ENCODE peak calls at places on chromosomes 2 and 18, in seven cellular contexts. Q is cardiac muscle cell; B is IMR-90; D is hepatocyte; U is CD8-positive, alpha-beta memory T cell; T is body of pancreas; W is OCI-LY7. H is an unnamed sample.

GRCh38 chr2:112690853-112691390 is 29.9 kb upstream of the NT5DC4 start:
- DNase-seq in T (peak; percentile 69), U (peak; percentile 52), W (peak; percentile 76), Q (peak; percentile 70), B (peak; percentile 59), D (peak; percentile 61), H (peak; percentile 44)

GRCh38 chr2:128270306-128271185 is 48.1 kb downstream of the HS6ST1 start:
- DNase-seq in U (no peak), B (no peak), T (no peak), W (no peak), Q (no peak), D (peak; percentile 6), H (no peak)

GRCh38 chr18:63890226-63890949 is 2.9 kb downstream of the SERPINB2 start:
- DNase-seq in B (no peak), W (no peak), D (no peak), Q (no peak), U (no peak), T (no peak), H (no peak)

GRCh38 chr18:27673861-27674260 is 488.8 kb upstream of the CHST9 start:
- DNase-seq in Q (no peak), W (no peak), D (no peak), U (no peak), B (no peak), T (no peak), H (no peak)

GRCh38 chr2:158518083-158518482 is 61.3 kb downstream of the PKP4 start:
- DNase-seq in B (peak; percentile 37), D (no peak), W (no peak), Q (peak; percentile 71), T (no peak), U (no peak), H (no peak)

GRCh38 chr2:39114771-39115170 is 6.1 kb downstream of the SOS1 start:
- DNase-seq in Q (peak; percentile 36), T (no peak), W (no peak), U (no peak), B (peak; percentile 66), D (no peak), H (no peak)

GRCh38 chr18:2906522-2907458 is 60.0 kb downstream of the EMILIN2 start:
- DNase-seq in D (peak; percentile 71), U (peak; percentile 43), Q (peak; percentile 40), B (no peak), W (peak; percentile 23), T (peak; percentile 38), H (peak; percentile 57)

GRCh38 chr2:6392966-6393365 is 472.7 kb downstream of the CMPK2 start:
- DNase-seq in T (no peak), B (no peak), U (no peak), D (no peak), Q (no peak), W (no peak), H (no peak)

GRCh38 chr2:160228141-160228963 is 28.3 kb upstream of the ITGB6 start:
- DNase-seq in B (peak; percentile 87), W (no peak), U (no peak), Q (peak; percentile 76), D (peak; percentile 69), T (no peak), H (no peak)

GRCh38 chr18:55314031-55314430 is 274.0 kb downstream of the TCF4 start:
- DNase-seq in T (no peak), B (no peak), W (no peak), D (no peak), Q (no peak), U (no peak), H (no peak)

GRCh38 chr18:22604390-22604985 is 186.8 kb upstream of the CTAGE1 start:
- DNase-seq in T (peak; percentile 26), D (no peak), Q (peak; percentile 90), W (no peak), B (peak; percentile 36), U (no peak), H (no peak)

GRCh38 chr2:185979546-185980071 is 241.0 kb downstream of the FSIP2 start:
- DNase-seq in B (no peak), D (no peak), W (no peak), Q (no peak), U (no peak), T (no peak), H (no peak)

GRCh38 chr2:133602538-133602937 is 34.3 kb upstream of the NCKAP5 start:
- DNase-seq in D (no peak), W (no peak), T (no peak), B (no peak), U (no peak), Q (no peak), H (no peak)

GRCh38 chr2:133606616-133607015 is 38.4 kb upstream of the NCKAP5 start:
- DNase-seq in U (no peak), B (no peak), W (no peak), Q (no peak), T (no peak), D (no peak), H (no peak)

GRCh38 chr2:133607679-133608078 is 39.4 kb upstream of the NCKAP5 start:
- DNase-seq in U (no peak), T (no peak), W (no peak), D (no peak), B (peak; percentile 95), Q (no peak), H (no peak)

GRCh38 chr2:133603109-133603508 is 34.8 kb upstream of the NCKAP5 start:
- DNase-seq in W (no peak), D (no peak), T (no peak), U (no peak), Q (no peak), B (no peak), H (no peak)

DNA sequence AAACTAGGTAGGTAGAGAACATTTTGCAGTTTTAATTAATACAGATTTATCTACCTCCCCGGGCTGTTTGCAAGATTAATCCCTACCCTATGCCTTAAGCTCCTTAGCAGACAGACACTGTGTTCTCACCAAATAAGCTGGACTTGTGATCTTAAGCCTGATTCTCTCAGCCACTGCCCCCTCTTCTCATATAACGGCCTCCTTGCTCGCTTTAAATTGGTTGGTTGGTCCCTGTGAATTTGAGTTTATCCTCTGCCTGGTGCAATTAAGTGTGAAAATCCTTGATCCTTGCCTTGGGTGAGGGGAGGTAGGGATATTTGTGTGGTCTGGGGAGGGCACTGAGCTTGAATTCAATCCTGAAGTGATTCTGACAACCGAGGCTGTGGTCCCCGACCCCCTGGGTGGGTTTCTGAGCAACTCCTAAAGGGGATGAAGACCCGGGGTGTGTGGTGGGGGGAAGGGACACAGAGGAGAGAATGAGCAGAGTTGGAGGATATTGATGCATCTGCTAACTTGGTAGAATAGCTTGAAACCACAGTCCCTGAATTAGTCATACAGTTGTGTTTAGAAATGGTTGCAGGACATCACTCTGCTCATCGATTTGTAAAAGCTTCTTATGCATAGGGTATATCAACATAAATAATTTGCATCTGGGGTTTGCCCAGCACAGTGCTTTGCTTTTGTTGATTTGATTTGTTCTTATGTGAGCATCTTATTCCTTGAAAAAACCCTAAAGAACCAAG is 36.9 kb upstream of the NCKAP5 start:
- DNase-seq in T (no peak), B (peak; percentile 72), D (no peak), Q (no peak), W (no peak), U (no peak), H (no peak)
- H3K4me3 ChIP-seq in T (no peak overlapping the region), B (no peak overlapping the region), D (no peak overlapping the region), Q (no peak overlapping the region), W (no peak overlapping the region), U (no peak overlapping the region), H (no peak overlapping the region)

GRCh38 chr2:237319887-237320286 is 94.1 kb downstream of the COL6A3 start:
- DNase-seq in U (no peak), Q (no peak), B (no peak), D (no peak), W (no peak), T (no peak), H (no peak)
- H3K4me1 ChIP-seq in U (no peaks in the 10 kb centered on the region), Q (peaks cover 10% of the 10 kb centered on the region), B (peaks cover 24% of the 10 kb centered on the region), D (peaks cover 34% of the 10 kb centered on the region), W (no peaks in the 10 kb centered on the region), T (peaks cover 17% of the 10 kb centered on the region), H (no peaks in the 10 kb centered on the region)

GRCh38 chr2:201149064-201149820 is 33.3 kb downstream of the CFLAR start:
- DNase-seq in D (peak; percentile 72), Q (peak; percentile 86), B (peak; percentile 96), T (no peak), U (no peak), W (no peak), H (no peak)
- H3K4me3 ChIP-seq in D (no peak overlapping the region), Q (no peak overlapping the region), B (no peak overlapping the region), T (no peak overlapping the region), U (no peak overlapping the region), W (no peak overlapping the region), H (no peak overlapping the region)

GRCh38 chr2:43455735-43456642 is 139.8 kb downstream of the THADA start:
- DNase-seq in Q (peak; percentile 83), U (no peak), W (no peak), T (no peak), B (peak; percentile 75), D (peak; percentile 30), H (no peak)
- H3K4me1 ChIP-seq in Q (peaks cover 12% of the 10 kb centered on the region), U (no peaks in the 10 kb centered on the region), W (no peaks in the 10 kb centered on the region), T (no peaks in the 10 kb centered on the region), B (peaks cover 19% of the 10 kb centered on the region), D (peaks cover 7% of the 10 kb centered on the region), H (no peaks in the 10 kb centered on the region)

DNA sequence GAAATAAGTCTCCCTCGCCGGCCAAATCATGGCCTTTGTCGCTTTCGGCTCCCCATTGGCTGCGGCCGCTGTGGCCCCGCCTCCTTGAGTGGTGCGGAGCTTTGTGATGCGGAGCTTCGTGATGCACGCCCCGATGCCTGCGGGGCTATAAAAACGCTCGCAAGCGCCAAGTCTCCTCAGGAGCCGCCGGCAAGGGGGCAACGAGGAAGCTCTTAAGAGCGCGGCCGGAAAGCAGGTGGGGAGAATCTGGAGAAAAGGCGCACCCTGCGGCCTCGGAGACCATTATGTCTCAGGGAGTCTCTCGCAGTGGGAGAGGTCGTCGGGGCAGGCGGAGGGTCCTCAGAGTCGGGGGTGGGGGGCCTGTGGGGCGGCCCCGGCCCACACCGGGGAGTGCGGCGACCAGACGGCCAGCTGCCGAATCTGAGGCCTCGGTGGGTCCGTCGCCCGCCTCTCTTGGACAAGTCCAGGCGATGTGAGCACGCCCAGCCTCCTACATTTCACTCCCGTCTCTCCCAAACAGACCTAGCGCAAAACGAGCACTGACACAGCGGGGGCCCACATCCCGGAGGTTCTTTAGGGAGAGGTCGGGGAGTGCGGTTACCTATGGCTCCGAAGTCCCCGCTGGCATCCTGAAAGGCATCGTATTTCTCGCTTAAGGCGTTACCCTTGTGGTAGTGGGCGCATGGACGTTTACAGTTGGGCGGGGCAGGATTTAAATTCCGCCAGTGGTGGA is at the start of gene CABYR:
- DNase-seq in T (peak; percentile 55), Q (peak; percentile 88), B (peak; percentile 86), U (peak; percentile 71), D (peak; percentile 90), W (peak; percentile 6), H (peak; percentile 71)
- H3K4me3 ChIP-seq in T (peak within 1 kb of the TSS; percentile 34), Q (peak within 1 kb of the TSS; percentile 33), B (peak within 1 kb of the TSS; percentile 47), U (peak within 1 kb of the TSS; percentile 57), D (peak within 1 kb of the TSS; percentile 39), W (peak within 1 kb of the TSS; percentile 14), H (peak within 1 kb of the TSS; percentile 83)

GRCh38 chr2:65063426-65063825 is 7.2 kb downstream of the CEP68 start:
- DNase-seq in D (no peak), W (no peak), T (no peak), U (no peak), Q (peak; percentile 66), B (no peak), H (no peak)

GRCh38 chr2:65059071-65059470 is 2.9 kb downstream of the CEP68 start:
- DNase-seq in T (no peak), W (no peak), Q (no peak), U (no peak), B (no peak), D (no peak), H (no peak)

GRCh38 chr2:65062843-65063242 is 6.6 kb downstream of the CEP68 start:
- DNase-seq in T (no peak), B (peak; percentile 45), D (no peak), W (no peak), U (no peak), Q (no peak), H (no peak)

GRCh38 chr2:65061146-65061909 is 5.1 kb downstream of the CEP68 start:
- DNase-seq in Q (no peak), T (peak; percentile 60), U (no peak), W (no peak), D (no peak), B (no peak), H (no peak)

GRCh38 chr2:65061910-65062339 is 5.7 kb downstream of the CEP68 start:
- DNase-seq in Q (no peak), T (peak; percentile 84), W (no peak), D (no peak), B (no peak), U (no peak), H (no peak)
- H3K4me1 ChIP-seq in Q (peaks cover 18% of the 10 kb centered on the region), T (peaks cover 89% of the 10 kb centered on the region), W (peaks cover 46% of the 10 kb centered on the region), D (peaks cover 4% of the 10 kb centered on the region), B (peaks cover 19% of the 10 kb centered on the region), U (peaks cover 36% of the 10 kb centered on the region), H (peaks cover 35% of the 10 kb centered on the region)

H was measured in CD4-positive, CD25-positive, alpha-beta regulatory T cell.